ENCODE peak calls at places on chromosomes 4 and X, in six cellular contexts. U, N, X, G, F and D are unnamed samples.
A peak's percentile ranks its signal among the peaks of the same experiment; 100 is the strongest.

GRCh38 chr4:95591278-95591677 is 42.5 kb upstream of the UNC5C start:
- DNase-seq in G (no peak), U (no peak), F (no peak), X (no peak), N (no peak), D (no peak)

GRCh38 chr4:62560858-62561257 is 1360.7 kb downstream of the ADGRL3 start:
- DNase-seq in N (no peak), U (no peak), G (no peak), F (no peak), X (no peak), D (no peak)

GRCh38 chr4:122483481-122483880 is 27.0 kb upstream of the IL2 start:
- DNase-seq in X (no peak), U (no peak), F (no peak), N (no peak), G (no peak), D (no peak)

GRCh38 chrX:100883654-100884053 is 9.5 kb upstream of the NOX1 start:
- DNase-seq in G (no peak), N (no peak), X (no peak), U (no peak), F (no peak), D (no peak)

GRCh38 chr4:174764105-174764729 is 64.8 kb downstream of the GLRA3 start:
- DNase-seq in X (peak; percentile 19), F (no peak), N (peak; percentile 6), U (peak; percentile 56), G (peak; percentile 38), D (peak; percentile 40)

GRCh38 chrX:137428251-137428661 is 137.7 kb upstream of the ZIC3 start:
- DNase-seq in N (no peak), F (no peak), X (peak; percentile 19), G (no peak), U (no peak), D (no peak)

GRCh38 chr4:15040916-15041463 is 38.7 kb downstream of the CPEB2 start:
- DNase-seq in F (no peak), X (no peak), U (no peak), G (no peak), N (no peak), D (no peak)

GRCh38 chr4:40409835-40410234 is 74.7 kb downstream of the CHRNA9 start:
- DNase-seq in U (peak; percentile 28), G (no peak), F (no peak), N (no peak), X (no peak), D (no peak)

GRCh38 chr4:102553982-102554381 is 52.8 kb downstream of the NFKB1 start:
- DNase-seq in U (peak; percentile 24), G (no peak), X (no peak), F (no peak), N (no peak), D (no peak)

GRCh38 chr4:126592088-126592487 is 1040.7 kb upstream of the INTU start:
- DNase-seq in N (no peak), X (no peak), U (no peak), G (no peak), F (no peak), D (no peak)

GRCh38 chrX:115499112-115499805 is 61.7 kb upstream of the PLS3 start:
- DNase-seq in U (no peak), F (no peak), X (no peak), N (no peak), G (no peak), D (no peak)

GRCh38 chr4:87058272-87059073 is 123.7 kb downstream of the AFF1 start:
- DNase-seq in U (peak; percentile 36), X (no peak), F (peak; percentile 22), G (no peak), N (no peak), D (peak; percentile 29)